ENCODE peak calls at places on chromosome X, in five cellular contexts. R is Kasumi-1, V is left cardiac atrium, U is choroid plexus epithelial cell, J is Karpas-422. P is an unnamed sample.

GRCh38 chrX:132564026-132564425 is 75.2 kb upstream of the MBNL3 start:
- DNase-seq in R (no peak), V (no peak), U (no peak), J (no peak), P (no peak)

GRCh38 chrX:24946369-24946768 is 69.4 kb downstream of the ARX start:
- DNase-seq in R (no peak), V (no peak), U (no peak), J (no peak), P (peak)

GRCh38 chrX:154739952-154740351 is 10.9 kb downstream of the GAB3 start:
- DNase-seq in R (no peak), V (no peak), U (no peak), J (no peak), P (no peak)

GRCh38 chrX:120761810-120762209 is 113.9 kb downstream of the CT47B1 start:
- DNase-seq in R (no peak), V (peak), U (peak), J (no peak), P (no peak)

GRCh38 chrX:25016938-25017598 is 1.3 kb upstream of the ARX start:
- DNase-seq in R (no peak), V (no peak), U (no peak), J (no peak), P (no peak)

GRCh38 chrX:121308276-121308805 is 260.9 kb downstream of the GLUD2 start:
- DNase-seq in R (peak), V (no peak), U (peak), J (peak), P (peak)

GRCh38 chrX:134718329-134719317 is 60.4 kb upstream of the PLAC1 start:
- DNase-seq in R (peak), V (no peak), U (peak), J (no peak), P (peak)

GRCh38 chrX:10011261-10011931 is 44.2 kb downstream of the CLDN34 start:
- DNase-seq in R (no peak), V (no peak), U (no peak), J (no peak), P (peak)

GRCh38 chrX:22666441-22666840 is 333.3 kb upstream of the DDX53 start:
- DNase-seq in R (no peak), V (no peak), U (peak), J (peak), P (peak)

GRCh38 chrX:13078739-13079444 is 34.5 kb upstream of the FAM9C start:
- DNase-seq in R (peak), V (peak), U (peak), J (no peak), P (no peak)

GRCh38 chrX:147072747-147073146 is 258.2 kb upstream of the CXorf51A start:
- DNase-seq in R (no peak), V (no peak), U (no peak), J (no peak), P (no peak)

GRCh38 chrX:136209016-136209738 is 42.0 kb downstream of the MAP7D3 start:
- DNase-seq in R (no peak), V (peak), U (peak), J (peak), P (peak)

GRCh38 chrX:53930513-53931380 is 113.5 kb downstream of the PHF8 start:
- DNase-seq in R (no peak), V (no peak), U (peak), J (no peak), P (no peak)

GRCh38 chrX:124347242-124347641 is 879 bp downstream of the SH2D1A start:
- DNase-seq in R (no peak), V (no peak), U (no peak), J (no peak), P (no peak)

GRCh38 chrX:71650333-71650969 is 16.9 kb upstream of the LOC101059915 start:
- DNase-seq in R (peak), V (no peak), U (peak), J (peak), P (peak)

GRCh38 chrX:1442724-1443367 is 9.9 kb downstream of the ASMTL start:
- DNase-seq in R (no peak), V (peak), U (no peak), J (no peak), P (no peak)

GRCh38 chrX:32571579-32571978 is 639.8 kb downstream of the DMD start:
- DNase-seq in R (no peak), V (no peak), U (peak), J (no peak), P (no peak)

GRCh38 chrX:102746134-102746584 is 25.6 kb downstream of the GPRASP3 start:
- DNase-seq in R (no peak), V (peak), U (peak), J (no peak), P (no peak)

GRCh38 chrX:150348365-150348764 is 14.8 kb upstream of the MAMLD1 start:
- DNase-seq in R (no peak), V (no peak), U (no peak), J (no peak), P (no peak)

GRCh38 chrX:150226223-150226965 is 136.7 kb upstream of the MAMLD1 start:
- DNase-seq in R (no peak), V (no peak), U (no peak), J (no peak), P (no peak)

GRCh38 chrX:40166582-40166981 is 68.8 kb upstream of the BCOR start:
- DNase-seq in R (no peak), V (no peak), U (no peak), J (no peak), P (no peak)

GRCh38 chrX:53088136-53088974 is 5.6 kb upstream of the KANTR start:
- DNase-seq in R (no peak), V (peak), U (peak), J (peak), P (no peak)

GRCh38 chrX:42128587-42128986 is 205.2 kb upstream of the CASK start:
- DNase-seq in R (no peak), V (no peak), U (no peak), J (no peak), P (peak)

GRCh38 chrX:9537781-9538180 is 72.9 kb downstream of the TBL1X start:
- DNase-seq in R (no peak), V (no peak), U (no peak), J (no peak), P (no peak)

GRCh38 chrX:151996329-151996728 is 21.9 kb upstream of the GABRE start:
- DNase-seq in R (no peak), V (no peak), U (no peak), J (no peak), P (no peak)

GRCh38 chrX:22110729-22111494 is 78.8 kb downstream of the PHEX start:
- DNase-seq in R (no peak), V (no peak), U (peak), J (no peak), P (no peak)